ENCODE peak calls at places on chromosomes 13 and 19, in four cellular contexts. One of them, this sample, is unnamed.
A peak's percentile ranks its signal among the peaks of the same experiment; 100 is the strongest.

GRCh38 chr13:19650742-19651141 is 17.3 kb downstream of the MPHOSPH8 start:
- DNase-seq in heart left ventricle: no peak
- DNase-seq in aorta: no peak
- DNase-seq in NT2/D1: no peak
- DNase-seq in this sample: no peak

GRCh38 chr13:63517376-63517775 is 2101.7 kb upstream of the PCDH20 start:
- DNase-seq in heart left ventricle: no peak
- DNase-seq in NT2/D1: no peak
- DNase-seq in aorta: no peak
- DNase-seq in this sample: no peak

GRCh38 chr13:104641309-104641708 is 1575.1 kb upstream of the SLC10A2 start:
- DNase-seq in NT2/D1: no peak
- DNase-seq in aorta: no peak
- DNase-seq in heart left ventricle: no peak
- DNase-seq in this sample: no peak

GRCh38 chr13:77740931-77741586 is 43.6 kb downstream of the SLAIN1 start:
- DNase-seq in aorta: no peak
- DNase-seq in NT2/D1: no peak
- DNase-seq in heart left ventricle: no peak
- DNase-seq in this sample: no peak

GRCh38 chr13:22285867-22286632 is 615.2 kb downstream of the FGF9 start:
- DNase-seq in NT2/D1: no peak
- DNase-seq in heart left ventricle: no peak
- DNase-seq in aorta: no peak
- DNase-seq in this sample: no peak

GRCh38 chr13:44412341-44412935 is 38.8 kb downstream of the SERP2 start:
- DNase-seq in heart left ventricle: no peak
- DNase-seq in NT2/D1: no peak
- DNase-seq in aorta: peak; percentile 57
- DNase-seq in this sample: no peak

GRCh38 chr19:35995655-35995993 is 636 bp downstream of the SDHAF1 start:
- DNase-seq in NT2/D1: no peak
- DNase-seq in heart left ventricle: peak; percentile 41
- DNase-seq in aorta: peak; percentile 78
- DNase-seq in this sample: no peak

GRCh38 chr13:41678320-41678719 is 221.0 kb downstream of the RGCC start:
- DNase-seq in aorta: no peak
- DNase-seq in NT2/D1: no peak
- DNase-seq in heart left ventricle: no peak
- DNase-seq in this sample: no peak

GRCh38 chr13:113912596-113912995 is 48.7 kb upstream of the GAS6 start:
- DNase-seq in aorta: no peak
- DNase-seq in heart left ventricle: no peak
- DNase-seq in NT2/D1: no peak
- DNase-seq in this sample: no peak

GRCh38 chr19:47430041-47430802 is 10.9 kb upstream of the MEIS3 start:
- DNase-seq in heart left ventricle: no peak
- DNase-seq in NT2/D1: no peak
- DNase-seq in aorta: no peak
- DNase-seq in this sample: no peak

GRCh38 chr13:30847697-30848307 is 58.3 kb upstream of the MEDAG start:
- DNase-seq in NT2/D1: no peak
- DNase-seq in aorta: no peak
- DNase-seq in heart left ventricle: no peak
- DNase-seq in this sample: no peak

GRCh38 chr13:113407531-113408393 is 43.8 kb upstream of the GRTP1 start:
- DNase-seq in heart left ventricle: peak; percentile 23
- DNase-seq in aorta: peak; percentile 74
- DNase-seq in NT2/D1: no peak
- DNase-seq in this sample: no peak

GRCh38 chr13:69226427-69226826 is 881.2 kb upstream of the ATXN8OS start:
- DNase-seq in heart left ventricle: no peak
- DNase-seq in NT2/D1: no peak
- DNase-seq in aorta: no peak
- DNase-seq in this sample: no peak

GRCh38 chr13:114241918-114242317 is 7.2 kb downstream of the CDC16 start:
- DNase-seq in heart left ventricle: no peak
- DNase-seq in aorta: no peak
- DNase-seq in NT2/D1: no peak
- DNase-seq in this sample: no peak

GRCh38 chr19:53091413-53091812 is 11.8 kb downstream of the ZNF160 start:
- DNase-seq in aorta: no peak
- DNase-seq in NT2/D1: peak; percentile 36
- DNase-seq in heart left ventricle: no peak
- DNase-seq in this sample: no peak

GRCh38 chr13:83065136-83065535 is 817.1 kb downstream of the SLITRK1 start:
- DNase-seq in heart left ventricle: no peak
- DNase-seq in NT2/D1: no peak
- DNase-seq in aorta: peak; percentile 74
- DNase-seq in this sample: no peak

GRCh38 chr13:51636349-51636890 is 52.2 kb downstream of the WDFY2 start:
- DNase-seq in aorta: no peak
- DNase-seq in NT2/D1: no peak
- DNase-seq in heart left ventricle: no peak
- DNase-seq in this sample: no peak

GRCh38 chr19:33472696-33473624 is 48.6 kb downstream of the PEPD start:
- DNase-seq in aorta: peak; percentile 68
- DNase-seq in heart left ventricle: peak; percentile 10
- DNase-seq in NT2/D1: no peak
- DNase-seq in this sample: no peak

GRCh38 chr13:26558074-26558805 is 757 bp downstream of the WASF3 start:
- DNase-seq in heart left ventricle: peak; percentile 20
- DNase-seq in aorta: peak; percentile 80
- DNase-seq in NT2/D1: peak; percentile 1
- DNase-seq in this sample: no peak

GRCh38 chr19:45864629-45865082 is 530 bp downstream of the FOXA3 start:
- DNase-seq in NT2/D1: no peak
- DNase-seq in aorta: no peak
- DNase-seq in heart left ventricle: no peak
- DNase-seq in this sample: no peak

GRCh38 chr19:45863840-45864628 is at the start of gene FOXA3:
- DNase-seq in aorta: peak; percentile 84
- DNase-seq in heart left ventricle: peak; percentile 38
- DNase-seq in NT2/D1: no peak
- DNase-seq in this sample: peak; percentile 56

GRCh38 chr19:45862564-45863334 is at the start of gene SYMPK:
- DNase-seq in NT2/D1: peak; percentile 93
- DNase-seq in heart left ventricle: peak; percentile 99
- DNase-seq in aorta: peak; percentile 100
- DNase-seq in this sample: peak; percentile 98

GRCh38 chr19:45862271-45862563 is 730 bp downstream of the SYMPK start:
- DNase-seq in aorta: no peak
- DNase-seq in heart left ventricle: no peak
- DNase-seq in NT2/D1: no peak
- DNase-seq in this sample: no peak

DNA sequence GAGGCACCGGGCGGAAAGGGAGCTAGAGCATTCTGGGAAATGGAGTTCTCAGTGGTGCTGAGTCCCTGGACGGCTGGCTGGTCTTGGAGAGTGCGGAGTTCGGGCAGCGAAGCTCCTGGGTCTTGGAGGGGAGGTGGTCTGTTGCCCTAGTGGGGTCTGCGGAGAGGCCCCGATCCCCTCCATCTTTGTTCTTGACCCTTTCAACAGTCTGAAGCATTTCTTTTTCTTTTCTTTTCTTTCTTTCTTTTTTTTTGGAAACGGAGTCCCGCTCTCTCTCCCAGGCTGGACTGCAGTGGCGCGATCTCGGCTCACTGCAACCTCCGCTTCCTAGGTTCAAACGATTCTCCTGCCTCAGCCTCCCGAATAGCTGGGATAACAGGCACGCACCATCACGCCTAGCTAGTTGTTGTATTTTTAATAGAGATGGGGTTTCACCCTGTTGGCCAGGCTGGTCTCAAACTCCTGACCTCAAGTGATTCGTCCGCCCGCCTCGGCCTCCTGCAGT is 440 bp upstream of the SYMPK start:
- DNase-seq in heart left ventricle: no peak
- DNase-seq in NT2/D1: no peak
- DNase-seq in aorta: no peak
- DNase-seq in this sample: no peak
- H3K9me3 ChIP-seq in heart left ventricle: no peaks in the 10 kb centered on the region
- H3K9me3 ChIP-seq in NT2/D1: no peaks in the 10 kb centered on the region
- H3K9me3 ChIP-seq in aorta: no peaks in the 10 kb centered on the region
- H3K9me3 ChIP-seq in this sample: no peaks in the 10 kb centered on the region

GRCh38 chr19:42487025-42487797 is 41.1 kb downstream of the CEACAM1 start:
- DNase-seq in aorta: no peak
- DNase-seq in heart left ventricle: no peak
- DNase-seq in NT2/D1: no peak
- DNase-seq in this sample: no peak
- H3K4me1 ChIP-seq in aorta: no peaks in the 10 kb centered on the region
- H3K4me1 ChIP-seq in heart left ventricle: no peaks in the 10 kb centered on the region
- H3K4me1 ChIP-seq in NT2/D1: no peaks in the 10 kb centered on the region
- H3K4me1 ChIP-seq in this sample: peaks cover 3% of the 10 kb centered on the region

GRCh38 chr19:42006569-42006968 is 12.5 kb upstream of the ATP1A3 start:
- DNase-seq in NT2/D1: no peak
- DNase-seq in aorta: no peak
- DNase-seq in heart left ventricle: no peak
- DNase-seq in this sample: no peak
- H3K9me3 ChIP-seq in NT2/D1: no peaks in the 10 kb centered on the region
- H3K9me3 ChIP-seq in aorta: no peaks in the 10 kb centered on the region
- H3K9me3 ChIP-seq in heart left ventricle: no peaks in the 10 kb centered on the region
- H3K9me3 ChIP-seq in this sample: no peaks in the 10 kb centered on the region

GRCh38 chr13:106562301-106562700 is 5.6 kb downstream of the ARGLU1 start:
- DNase-seq in NT2/D1: no peak
- DNase-seq in aorta: no peak
- DNase-seq in heart left ventricle: no peak
- DNase-seq in this sample: no peak

GRCh38 chr13:106566682-106567420 is 1.1 kb downstream of the ARGLU1 start:
- DNase-seq in heart left ventricle: peak; percentile 69
- DNase-seq in aorta: no peak
- DNase-seq in NT2/D1: peak; percentile 28
- DNase-seq in this sample: peak; percentile 17

GRCh38 chr13:106568225-106569003 is 477 bp upstream of the ARGLU1 start:
- DNase-seq in NT2/D1: no peak
- DNase-seq in heart left ventricle: no peak
- DNase-seq in aorta: no peak
- DNase-seq in this sample: no peak

GRCh38 chr13:106567421-106568224 is at the start of gene ARGLU1:
- DNase-seq in heart left ventricle: peak; percentile 96
- DNase-seq in NT2/D1: peak; percentile 92
- DNase-seq in aorta: peak; percentile 99
- DNase-seq in this sample: peak; percentile 96

DNA sequence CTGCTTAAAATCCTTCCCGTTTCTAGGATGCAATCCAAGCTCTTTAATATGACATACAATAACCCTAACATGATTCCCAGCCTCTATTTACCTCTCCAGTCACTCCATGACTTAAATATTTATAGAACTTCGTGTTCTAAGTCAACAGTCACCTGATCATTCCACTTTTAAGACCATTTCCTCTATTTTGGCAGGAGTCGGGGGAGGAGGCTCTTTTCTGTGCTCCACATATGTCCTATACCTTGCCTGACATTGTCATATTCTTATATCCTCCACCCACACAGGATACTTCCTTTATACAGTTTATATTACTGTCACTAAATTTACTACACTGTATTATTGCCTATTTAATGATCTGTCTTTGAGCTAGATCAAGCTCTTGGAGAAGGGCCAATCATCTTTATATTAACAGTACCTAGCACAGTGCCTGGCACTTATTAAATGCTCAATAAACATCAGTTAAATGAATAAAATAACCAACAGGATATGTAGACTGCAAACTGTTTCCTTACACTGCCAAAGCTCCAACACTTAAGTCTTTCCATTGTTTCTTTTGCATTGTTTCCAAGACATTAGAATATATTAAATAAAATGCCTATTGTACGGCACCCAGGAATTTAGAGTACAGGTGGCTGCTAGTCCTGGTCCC is 2.7 kb downstream of the ARGLU1 start:
- DNase-seq in NT2/D1: no peak
- DNase-seq in aorta: no peak
- DNase-seq in heart left ventricle: no peak
- DNase-seq in this sample: no peak
- H3K4me1 ChIP-seq in NT2/D1: peaks cover 3% of the 10 kb centered on the region
- H3K4me1 ChIP-seq in aorta: peaks cover 18% of the 10 kb centered on the region
- H3K4me1 ChIP-seq in heart left ventricle: peaks cover 76% of the 10 kb centered on the region
- H3K4me1 ChIP-seq in this sample: peaks cover 82% of the 10 kb centered on the region

DNA sequence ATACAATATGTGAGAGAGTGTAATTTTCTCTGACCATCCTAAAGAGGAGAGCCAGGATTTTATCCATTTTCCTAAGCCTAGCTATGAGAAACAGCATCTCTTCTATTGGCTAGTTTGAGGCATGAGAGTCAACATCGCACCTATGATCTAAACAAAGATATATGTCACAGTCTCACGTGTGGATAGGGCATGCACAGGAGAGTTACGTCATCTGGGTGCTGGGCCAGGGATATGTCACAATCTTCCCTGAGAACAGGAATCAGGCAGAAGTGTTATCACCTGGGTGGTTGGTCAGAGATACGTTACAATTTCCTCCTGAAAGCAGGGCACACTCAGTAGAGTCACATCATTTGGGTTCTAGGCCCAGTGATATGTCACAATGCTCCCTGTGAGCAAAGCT is 53.9 kb upstream of the ZNF730 start:
- DNase-seq in aorta: no peak
- DNase-seq in heart left ventricle: no peak
- DNase-seq in NT2/D1: no peak
- DNase-seq in this sample: no peak
- H3K9me3 ChIP-seq in aorta: no peaks in the 10 kb centered on the region
- H3K9me3 ChIP-seq in heart left ventricle: no peaks in the 10 kb centered on the region
- H3K9me3 ChIP-seq in NT2/D1: no peaks in the 10 kb centered on the region
- H3K9me3 ChIP-seq in this sample: peaks cover 3% of the 10 kb centered on the region

GRCh38 chr19:18473706-18474087 is 35.8 kb upstream of the ISYNA1 start:
- DNase-seq in heart left ventricle: no peak
- DNase-seq in aorta: no peak
- DNase-seq in NT2/D1: no peak
- DNase-seq in this sample: no peak
- H3K4me1 ChIP-seq in heart left ventricle: peaks cover 76% of the 10 kb centered on the region
- H3K4me1 ChIP-seq in aorta: no peaks in the 10 kb centered on the region
- H3K4me1 ChIP-seq in NT2/D1: peaks cover 16% of the 10 kb centered on the region
- H3K4me1 ChIP-seq in this sample: peaks cover 76% of the 10 kb centered on the region

GRCh38 chr19:55712804-55713631 is 25.2 kb downstream of the NLRP9 start:
- DNase-seq in NT2/D1: no peak
- DNase-seq in aorta: no peak
- DNase-seq in heart left ventricle: no peak
- DNase-seq in this sample: no peak
- H3K9me3 ChIP-seq in NT2/D1: no peaks in the 10 kb centered on the region
- H3K9me3 ChIP-seq in aorta: peaks cover 1% of the 10 kb centered on the region
- H3K9me3 ChIP-seq in heart left ventricle: no peaks in the 10 kb centered on the region
- H3K9me3 ChIP-seq in this sample: no peaks in the 10 kb centered on the region

This sample was measured in CD4-positive, alpha-beta memory T cell.